ENCODE peak calls at places on chromosome 19, in four cellular contexts. One of them, this sample, is unnamed.

GRCh38 chr19:18418725-18419194 is 438 bp upstream of the SSBP4 start:
- DNase-seq in endothelial cell: no peak
- DNase-seq in H9: no peak
- DNase-seq in HFFc6: peak
- DNase-seq in this sample: no peak

GRCh38 chr19:58218899-58219298 is 9.8 kb upstream of the ZNF544 start:
- DNase-seq in endothelial cell: peak
- DNase-seq in H9: peak
- DNase-seq in HFFc6: no peak
- DNase-seq in this sample: peak

GRCh38 chr19:39319892-39320168 is 833 bp downstream of the LRFN1 start:
- DNase-seq in endothelial cell: no peak
- DNase-seq in H9: no peak
- DNase-seq in HFFc6: no peak
- DNase-seq in this sample: no peak

GRCh38 chr19:4455742-4456565 is 1.6 kb downstream of the UBXN6 start:
- DNase-seq in endothelial cell: no peak
- DNase-seq in H9: no peak
- DNase-seq in HFFc6: peak
- DNase-seq in this sample: no peak

GRCh38 chr19:49911381-49912145 is 14.9 kb upstream of the IL4I1 start:
- DNase-seq in endothelial cell: no peak
- DNase-seq in H9: no peak
- DNase-seq in HFFc6: no peak
- DNase-seq in this sample: no peak

GRCh38 chr19:8085606-8086464 is 33.3 kb downstream of the CCL25 start:
- DNase-seq in endothelial cell: no peak
- DNase-seq in H9: no peak
- DNase-seq in HFFc6: no peak
- DNase-seq in this sample: peak

GRCh38 chr19:1168877-1169791 is 4.9 kb downstream of the SBNO2 start:
- DNase-seq in endothelial cell: no peak
- DNase-seq in H9: no peak
- DNase-seq in HFFc6: peak
- DNase-seq in this sample: peak

GRCh38 chr19:18869781-18870530 is 26.0 kb downstream of the CERS1 start:
- DNase-seq in endothelial cell: no peak
- DNase-seq in H9: peak
- DNase-seq in HFFc6: no peak
- DNase-seq in this sample: no peak

GRCh38 chr19:16627928-16628182 is 149 bp downstream of the MED26 start:
- DNase-seq in endothelial cell: no peak
- DNase-seq in H9: no peak
- DNase-seq in HFFc6: no peak
- DNase-seq in this sample: no peak

GRCh38 chr19:48724796-48725753 is 5.5 kb upstream of the MAMSTR start:
- DNase-seq in endothelial cell: peak
- DNase-seq in H9: peak
- DNase-seq in HFFc6: peak
- DNase-seq in this sample: peak

GRCh38 chr19:48608798-48609263 is 2.3 kb downstream of the SPACA4 start:
- DNase-seq in endothelial cell: peak
- DNase-seq in H9: peak
- DNase-seq in HFFc6: no peak
- DNase-seq in this sample: peak

GRCh38 chr19:39296055-39296645 is at the start of gene IFNL1:
- DNase-seq in endothelial cell: no peak
- DNase-seq in H9: no peak
- DNase-seq in HFFc6: no peak
- DNase-seq in this sample: no peak

GRCh38 chr19:38057954-38058690 is 151.1 kb downstream of the SIPA1L3 start:
- DNase-seq in endothelial cell: no peak
- DNase-seq in H9: no peak
- DNase-seq in HFFc6: no peak
- DNase-seq in this sample: peak

GRCh38 chr19:3359850-3360493 is 6.4 kb upstream of the NFIC start:
- DNase-seq in endothelial cell: no peak
- DNase-seq in H9: no peak
- DNase-seq in HFFc6: no peak
- DNase-seq in this sample: no peak

GRCh38 chr19:5035817-5036732 is 67.2 kb downstream of the KDM4B start:
- DNase-seq in endothelial cell: no peak
- DNase-seq in H9: no peak
- DNase-seq in HFFc6: no peak
- DNase-seq in this sample: no peak